ENCODE peak calls at places on chromosomes 3 and 15, in nine cellular contexts. One of them, this sample, is unnamed.

GRCh38 chr15:98841419-98841970 is 166.1 kb downstream of the PGPEP1L start:
- DNase-seq in SJSA1: no peak
- DNase-seq in lower lobe of right lung: no peak
- DNase-seq in PC-9: no peak
- DNase-seq in psoas muscle: no peak
- DNase-seq in A673: no peak
- DNase-seq in mesendoderm: no peak
- DNase-seq in neural progenitor cell: no peak
- DNase-seq in heart right ventricle: no peak
- DNase-seq in this sample: no peak

GRCh38 chr3:185066251-185066650 is 86.6 kb downstream of the C3orf70 start:
- DNase-seq in A673: no peak
- DNase-seq in PC-9: no peak
- DNase-seq in SJSA1: no peak
- DNase-seq in neural progenitor cell: no peak
- DNase-seq in lower lobe of right lung: no peak
- DNase-seq in heart right ventricle: no peak
- DNase-seq in psoas muscle: no peak
- DNase-seq in mesendoderm: no peak
- DNase-seq in this sample: no peak

GRCh38 chr3:45055032-45055410 is 28.9 kb downstream of the CLEC3B start:
- DNase-seq in psoas muscle: no peak
- DNase-seq in lower lobe of right lung: no peak
- DNase-seq in neural progenitor cell: no peak
- DNase-seq in heart right ventricle: no peak
- DNase-seq in mesendoderm: no peak
- DNase-seq in A673: no peak
- DNase-seq in SJSA1: no peak
- DNase-seq in PC-9: no peak
- DNase-seq in this sample: no peak

GRCh38 chr3:185929192-185930151 is 8.3 kb downstream of the TRA2B start:
- DNase-seq in neural progenitor cell: peak; percentile 23
- DNase-seq in A673: no peak
- DNase-seq in mesendoderm: peak; percentile 31
- DNase-seq in lower lobe of right lung: no peak
- DNase-seq in SJSA1: no peak
- DNase-seq in PC-9: no peak
- DNase-seq in heart right ventricle: no peak
- DNase-seq in psoas muscle: no peak
- DNase-seq in this sample: peak; percentile 40

GRCh38 chr3:155658669-155659068 is 86.2 kb downstream of the PLCH1 start:
- DNase-seq in A673: no peak
- DNase-seq in neural progenitor cell: no peak
- DNase-seq in SJSA1: no peak
- DNase-seq in lower lobe of right lung: no peak
- DNase-seq in PC-9: no peak
- DNase-seq in psoas muscle: no peak
- DNase-seq in mesendoderm: no peak
- DNase-seq in heart right ventricle: no peak
- DNase-seq in this sample: no peak

GRCh38 chr3:55434789-55435188 is 52.3 kb downstream of the WNT5A start:
- DNase-seq in heart right ventricle: no peak
- DNase-seq in SJSA1: peak; percentile 6
- DNase-seq in PC-9: no peak
- DNase-seq in psoas muscle: no peak
- DNase-seq in A673: peak; percentile 42
- DNase-seq in lower lobe of right lung: peak; percentile 55
- DNase-seq in mesendoderm: peak; percentile 65
- DNase-seq in neural progenitor cell: peak; percentile 45
- DNase-seq in this sample: no peak

GRCh38 chr15:72342385-72342784 is 22.4 kb upstream of the CELF6 start:
- DNase-seq in neural progenitor cell: peak; percentile 66
- DNase-seq in heart right ventricle: peak; percentile 19
- DNase-seq in SJSA1: no peak
- DNase-seq in A673: peak; percentile 40
- DNase-seq in mesendoderm: peak; percentile 88
- DNase-seq in psoas muscle: no peak
- DNase-seq in PC-9: no peak
- DNase-seq in lower lobe of right lung: no peak
- DNase-seq in this sample: no peak

GRCh38 chr3:128490650-128491070 is 2.3 kb downstream of the GATA2 start:
- DNase-seq in PC-9: no peak
- DNase-seq in lower lobe of right lung: no peak
- DNase-seq in psoas muscle: no peak
- DNase-seq in SJSA1: no peak
- DNase-seq in mesendoderm: peak; percentile 48
- DNase-seq in A673: no peak
- DNase-seq in heart right ventricle: no peak
- DNase-seq in neural progenitor cell: no peak
- DNase-seq in this sample: no peak

GRCh38 chr15:31280037-31280830 is 46.4 kb upstream of the KLF13 start:
- DNase-seq in neural progenitor cell: no peak
- DNase-seq in A673: peak; percentile 11
- DNase-seq in mesendoderm: no peak
- DNase-seq in psoas muscle: no peak
- DNase-seq in heart right ventricle: peak; percentile 11
- DNase-seq in PC-9: no peak
- DNase-seq in SJSA1: no peak
- DNase-seq in lower lobe of right lung: no peak
- DNase-seq in this sample: no peak

GRCh38 chr3:192422321-192422997 is 304.9 kb downstream of the FGF12 start:
- DNase-seq in SJSA1: no peak
- DNase-seq in heart right ventricle: no peak
- DNase-seq in psoas muscle: no peak
- DNase-seq in lower lobe of right lung: no peak
- DNase-seq in PC-9: peak; percentile 31
- DNase-seq in A673: no peak
- DNase-seq in mesendoderm: no peak
- DNase-seq in neural progenitor cell: no peak
- DNase-seq in this sample: peak; percentile 8

GRCh38 chr3:158765518-158766205 is 33.4 kb upstream of the RARRES1 start:
- DNase-seq in psoas muscle: no peak
- DNase-seq in A673: no peak
- DNase-seq in heart right ventricle: no peak
- DNase-seq in SJSA1: no peak
- DNase-seq in mesendoderm: no peak
- DNase-seq in neural progenitor cell: no peak
- DNase-seq in lower lobe of right lung: no peak
- DNase-seq in PC-9: no peak
- DNase-seq in this sample: no peak

GRCh38 chr15:40449275-40449674 is 8.5 kb downstream of the BAHD1 start:
- DNase-seq in lower lobe of right lung: no peak
- DNase-seq in neural progenitor cell: no peak
- DNase-seq in A673: no peak
- DNase-seq in heart right ventricle: no peak
- DNase-seq in psoas muscle: no peak
- DNase-seq in PC-9: no peak
- DNase-seq in mesendoderm: peak; percentile 82
- DNase-seq in SJSA1: no peak
- DNase-seq in this sample: no peak

GRCh38 chr15:40450047-40450446 is 9.3 kb downstream of the BAHD1 start:
- DNase-seq in A673: no peak
- DNase-seq in mesendoderm: no peak
- DNase-seq in psoas muscle: no peak
- DNase-seq in neural progenitor cell: no peak
- DNase-seq in heart right ventricle: no peak
- DNase-seq in PC-9: no peak
- DNase-seq in SJSA1: no peak
- DNase-seq in lower lobe of right lung: no peak
- DNase-seq in this sample: no peak

GRCh38 chr15:40454904-40455391 is 14.2 kb downstream of the BAHD1 start:
- DNase-seq in A673: no peak
- DNase-seq in lower lobe of right lung: no peak
- DNase-seq in mesendoderm: no peak
- DNase-seq in neural progenitor cell: no peak
- DNase-seq in heart right ventricle: no peak
- DNase-seq in SJSA1: peak; percentile 50
- DNase-seq in PC-9: no peak
- DNase-seq in psoas muscle: no peak
- DNase-seq in this sample: no peak

GRCh38 chr15:40451497-40452158 is 10.9 kb downstream of the BAHD1 start:
- DNase-seq in PC-9: no peak
- DNase-seq in psoas muscle: no peak
- DNase-seq in neural progenitor cell: peak; percentile 43
- DNase-seq in SJSA1: no peak
- DNase-seq in heart right ventricle: no peak
- DNase-seq in lower lobe of right lung: no peak
- DNase-seq in mesendoderm: no peak
- DNase-seq in A673: no peak
- DNase-seq in this sample: no peak

DNA sequence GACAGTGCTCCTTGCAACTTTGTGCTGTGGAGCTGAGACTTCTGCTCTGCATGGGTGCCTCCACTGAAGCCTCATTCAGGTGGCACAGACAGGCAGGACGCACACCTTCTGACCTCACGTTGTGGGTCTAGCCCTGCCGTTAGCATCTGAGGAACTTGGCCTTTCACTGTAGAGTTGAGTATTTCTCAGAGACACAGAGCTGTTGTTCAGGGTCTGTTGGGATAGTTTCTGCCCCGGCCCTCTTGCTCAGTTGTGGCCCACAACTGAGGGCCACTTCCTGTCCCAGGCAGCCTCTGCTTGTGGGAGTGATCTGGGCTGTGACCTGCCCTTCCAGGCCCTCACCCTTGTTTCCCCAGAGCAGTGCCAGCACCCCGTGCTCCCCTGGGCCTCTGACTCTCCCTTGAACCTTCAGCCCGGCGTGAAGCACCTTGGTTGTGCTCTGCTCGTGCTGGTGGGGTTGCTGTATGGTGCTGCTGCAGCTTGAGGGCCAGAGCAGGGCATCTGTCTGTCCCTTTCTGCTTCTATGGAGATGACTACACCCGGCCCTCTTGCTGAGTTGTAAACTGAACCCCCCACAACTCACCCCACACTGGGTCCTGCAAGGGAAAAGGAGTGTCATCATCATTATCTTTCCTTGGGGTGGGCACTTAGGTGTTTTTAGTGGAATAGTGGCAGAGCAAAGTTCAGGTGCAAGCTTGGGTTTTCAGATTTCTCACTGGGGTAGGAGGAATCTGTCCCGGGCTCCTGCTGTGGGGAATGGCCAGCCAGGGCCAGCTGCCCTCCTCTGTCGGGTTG is 11.7 kb downstream of the BAHD1 start:
- DNase-seq in A673: no peak
- DNase-seq in neural progenitor cell: no peak
- DNase-seq in heart right ventricle: no peak
- DNase-seq in PC-9: no peak
- DNase-seq in SJSA1: no peak
- DNase-seq in mesendoderm: no peak
- DNase-seq in psoas muscle: no peak
- DNase-seq in lower lobe of right lung: no peak
- DNase-seq in this sample: no peak
- H3K27ac ChIP-seq in A673: no peak overlapping the region
- H3K27ac ChIP-seq in neural progenitor cell: no peak overlapping the region
- H3K27ac ChIP-seq in heart right ventricle: no peak overlapping the region
- H3K27ac ChIP-seq in PC-9: no peak overlapping the region
- H3K27ac ChIP-seq in SJSA1: no peak overlapping the region
- H3K27ac ChIP-seq in mesendoderm: no peak overlapping the region
- H3K27ac ChIP-seq in psoas muscle: no peak overlapping the region
- H3K27ac ChIP-seq in lower lobe of right lung: no peak overlapping the region
- H3K27ac ChIP-seq in this sample: no peak overlapping the region

GRCh38 chr3:125511420-125512094 is 8.4 kb downstream of the SNX4 start:
- DNase-seq in PC-9: no peak
- DNase-seq in neural progenitor cell: no peak
- DNase-seq in heart right ventricle: no peak
- DNase-seq in lower lobe of right lung: no peak
- DNase-seq in A673: no peak
- DNase-seq in SJSA1: no peak
- DNase-seq in psoas muscle: no peak
- DNase-seq in mesendoderm: no peak
- DNase-seq in this sample: no peak
- H3K27ac ChIP-seq in PC-9: no peak overlapping the region
- H3K27ac ChIP-seq in neural progenitor cell: no peak overlapping the region
- H3K27ac ChIP-seq in heart right ventricle: no peak overlapping the region
- H3K27ac ChIP-seq in lower lobe of right lung: no peak overlapping the region
- H3K27ac ChIP-seq in A673: no peak overlapping the region
- H3K27ac ChIP-seq in SJSA1: no peak overlapping the region
- H3K27ac ChIP-seq in psoas muscle: peak overlapping the region; percentile 20
- H3K27ac ChIP-seq in mesendoderm: no peak overlapping the region
- H3K27ac ChIP-seq in this sample: no peak overlapping the region

DNA sequence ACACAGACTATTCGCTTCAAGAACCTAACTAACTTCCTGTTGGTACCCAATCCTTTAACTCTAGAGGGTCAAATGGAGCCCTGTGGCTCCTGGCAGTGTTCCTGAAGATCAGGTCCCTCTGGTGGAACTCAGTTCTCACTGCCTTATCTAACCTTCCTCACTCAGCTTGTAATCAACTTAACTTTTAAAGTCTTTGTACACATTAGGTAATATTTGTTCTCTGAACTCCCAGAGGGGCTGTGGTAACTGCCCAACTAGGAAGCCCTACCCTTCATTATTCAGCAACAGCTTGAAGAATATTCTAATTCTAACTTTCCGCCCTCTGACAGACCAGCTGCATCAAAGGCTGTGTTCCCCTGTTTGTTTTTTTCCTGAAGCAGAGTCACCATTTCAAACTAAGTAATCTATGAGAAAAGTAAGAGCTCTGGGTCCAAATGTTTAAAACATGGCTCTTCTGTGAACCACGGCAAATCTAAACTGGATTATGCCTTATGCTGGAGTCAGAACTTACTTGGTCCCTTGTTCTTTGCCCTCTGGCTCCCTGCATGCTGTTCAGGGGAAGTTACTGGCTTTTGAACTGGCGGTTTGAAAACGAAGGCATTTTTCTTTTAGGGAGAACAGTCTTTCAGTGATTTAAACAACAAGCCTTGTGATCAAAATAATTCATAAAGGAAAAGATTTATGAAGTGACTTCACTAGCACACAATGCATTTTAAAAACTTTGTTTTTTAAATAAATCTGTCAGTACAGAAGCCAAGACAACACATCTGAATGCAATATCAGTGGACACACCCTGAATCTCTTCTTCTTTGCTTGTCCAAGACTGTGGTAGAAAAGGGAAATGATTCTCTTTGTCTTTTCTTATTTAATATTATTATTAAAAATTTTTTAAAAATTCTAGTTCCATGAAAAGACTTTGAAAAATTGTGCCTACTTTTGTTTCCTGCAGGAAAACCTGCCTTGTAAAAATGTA is 365.6 kb downstream of the TIGIT start:
- DNase-seq in PC-9: no peak
- DNase-seq in SJSA1: no peak
- DNase-seq in A673: no peak
- DNase-seq in neural progenitor cell: peak; percentile 6
- DNase-seq in psoas muscle: peak; percentile 6
- DNase-seq in mesendoderm: peak; percentile 12
- DNase-seq in lower lobe of right lung: peak; percentile 41
- DNase-seq in heart right ventricle: peak; percentile 28
- DNase-seq in this sample: no peak
- H3K27ac ChIP-seq in PC-9: no peak overlapping the region
- H3K27ac ChIP-seq in SJSA1: no peak overlapping the region
- H3K27ac ChIP-seq in A673: no peak overlapping the region
- H3K27ac ChIP-seq in neural progenitor cell: peak overlapping the region; percentile 62
- H3K27ac ChIP-seq in psoas muscle: peak overlapping the region; percentile 66
- H3K27ac ChIP-seq in mesendoderm: no peak overlapping the region
- H3K27ac ChIP-seq in lower lobe of right lung: peak overlapping the region; percentile 67
- H3K27ac ChIP-seq in heart right ventricle: peak overlapping the region; percentile 82
- H3K27ac ChIP-seq in this sample: no peak overlapping the region

DNA sequence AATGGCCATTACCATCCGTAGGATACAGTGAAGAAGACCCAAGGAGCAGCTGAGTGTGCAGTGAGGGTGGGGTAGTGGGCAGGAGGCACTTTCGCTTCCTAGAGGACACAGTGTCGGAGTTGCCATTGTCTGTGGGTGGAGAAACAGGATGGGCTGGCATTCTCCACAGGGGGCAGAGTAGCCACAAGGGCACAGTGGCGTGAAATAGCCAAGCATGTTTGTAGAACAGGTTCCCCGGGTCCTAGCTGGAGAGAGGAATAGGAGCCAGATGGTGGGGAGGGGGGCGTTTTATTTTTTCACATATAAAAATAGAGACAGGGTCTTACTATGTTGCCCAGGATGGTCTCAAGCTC is 3.5 kb downstream of the SLC6A6 start:
- DNase-seq in SJSA1: no peak
- DNase-seq in neural progenitor cell: no peak
- DNase-seq in PC-9: peak; percentile 88
- DNase-seq in mesendoderm: no peak
- DNase-seq in lower lobe of right lung: peak; percentile 65
- DNase-seq in psoas muscle: no peak
- DNase-seq in A673: no peak
- DNase-seq in heart right ventricle: no peak
- DNase-seq in this sample: no peak
- H3K27ac ChIP-seq in SJSA1: no peak overlapping the region
- H3K27ac ChIP-seq in neural progenitor cell: no peak overlapping the region
- H3K27ac ChIP-seq in PC-9: peak overlapping the region; percentile 99
- H3K27ac ChIP-seq in mesendoderm: no peak overlapping the region
- H3K27ac ChIP-seq in lower lobe of right lung: peak overlapping the region; percentile 44
- H3K27ac ChIP-seq in psoas muscle: peak overlapping the region; percentile 97
- H3K27ac ChIP-seq in A673: peak overlapping the region; percentile 11
- H3K27ac ChIP-seq in heart right ventricle: no peak overlapping the region
- H3K27ac ChIP-seq in this sample: no peak overlapping the region

This sample was measured in epithelial cell of prostate.